ENCODE peak calls at places on chromosomes 5 and 9, in four cellular contexts. Z is K562, H is WTC11, A is H1. Q is an unnamed sample.

GRCh38 chr5:148386041-148386440 is 2.3 kb downstream of the FBXO38 start:
- DNase-seq in A (no peak), H (no peak), Z (no peak), Q (no peak)

GRCh38 chr5:60578295-60578694 is 121.7 kb downstream of the DEPDC1B start:
- DNase-seq in Z (no peak), A (no peak), H (no peak), Q (no peak)

GRCh38 chr9:95307538-95307937 is 10.0 kb downstream of the FANCC start:
- DNase-seq in H (no peak), Z (peak), A (no peak), Q (no peak)

GRCh38 chr5:174624754-174625506 is 99.5 kb upstream of the MSX2 start:
- DNase-seq in Z (no peak), H (no peak), A (no peak), Q (no peak)

GRCh38 chr5:142095035-142095434 is 13.5 kb upstream of the NDFIP1 start:
- DNase-seq in Z (no peak), A (no peak), H (no peak), Q (no peak)

GRCh38 chr5:172870807-172871431 is 36.9 kb downstream of the ERGIC1 start:
- DNase-seq in H (no peak), Z (no peak), A (no peak), Q (peak)

GRCh38 chr5:149333711-149334443 is 11.4 kb upstream of the GRPEL2 start:
- DNase-seq in A (no peak), Z (no peak), H (no peak), Q (no peak)

GRCh38 chr5:180330810-180331646 is 22.1 kb downstream of the GFPT2 start:
- DNase-seq in A (no peak), Z (peak), H (no peak), Q (no peak)

GRCh38 chr9:109950710-109951443 is 170.9 kb downstream of the PALM2AKAP2 start:
- DNase-seq in Z (no peak), A (no peak), H (no peak), Q (no peak)

GRCh38 chr9:76537150-76537646 is 78.2 kb downstream of the GCNT1 start:
- DNase-seq in H (no peak), Z (peak), A (no peak), Q (no peak)

GRCh38 chr5:107773479-107773878 is 102.7 kb upstream of the EFNA5 start:
- DNase-seq in H (no peak), Z (no peak), A (no peak), Q (no peak)

GRCh38 chr5:156473271-156473935 is 146.4 kb downstream of the SGCD start:
- DNase-seq in Z (no peak), H (no peak), A (no peak), Q (no peak)

GRCh38 chr9:121331992-121332685 is 37.9 kb downstream of the STOM start:
- DNase-seq in H (no peak), Z (no peak), A (no peak), Q (no peak)

GRCh38 chr9:106960238-106960637 is 97.3 kb downstream of the ZNF462 start:
- DNase-seq in H (no peak), A (no peak), Z (no peak), Q (no peak)

GRCh38 chr9:99056876-99057664 is 47.8 kb upstream of the TGFBR1 start:
- DNase-seq in H (no peak), A (no peak), Z (no peak), Q (no peak)

GRCh38 chr5:154273963-154274827 is 83.7 kb downstream of the GALNT10 start:
- DNase-seq in A (no peak), H (no peak), Z (no peak), Q (no peak)

GRCh38 chr5:157994906-157995519 is 136.1 kb upstream of the CLINT1 start:
- DNase-seq in H (peak), A (peak), Z (peak), Q (peak)

GRCh38 chr9:89433826-89434225 is 64.1 kb downstream of the SEMA4D start:
- DNase-seq in Z (no peak), A (no peak), H (no peak), Q (no peak)

GRCh38 chr5:101306391-101307137 is 403.5 kb upstream of the ST8SIA4 start:
- DNase-seq in A (no peak), H (no peak), Z (no peak), Q (no peak)

GRCh38 chr5:16931334-16932110 is 4.6 kb downstream of the MYO10 start:
- DNase-seq in Z (no peak), A (no peak), H (no peak), Q (no peak)

GRCh38 chr5:76622973-76623596 is at the start of gene F2RL2:
- DNase-seq in H (no peak), Z (peak), A (no peak), Q (no peak)

GRCh38 chr9:100674419-100675122 is 96.7 kb downstream of the CAVIN4 start:
- DNase-seq in A (no peak), Z (no peak), H (no peak), Q (no peak)

GRCh38 chr9:27395484-27395921 is 98.6 kb upstream of the EQTN start:
- DNase-seq in Z (no peak), A (no peak), H (no peak), Q (no peak)

GRCh38 chr9:121278535-121279169 is 10.7 kb downstream of the GSN start:
- DNase-seq in Z (peak), H (peak), A (no peak), Q (peak)

DNA sequence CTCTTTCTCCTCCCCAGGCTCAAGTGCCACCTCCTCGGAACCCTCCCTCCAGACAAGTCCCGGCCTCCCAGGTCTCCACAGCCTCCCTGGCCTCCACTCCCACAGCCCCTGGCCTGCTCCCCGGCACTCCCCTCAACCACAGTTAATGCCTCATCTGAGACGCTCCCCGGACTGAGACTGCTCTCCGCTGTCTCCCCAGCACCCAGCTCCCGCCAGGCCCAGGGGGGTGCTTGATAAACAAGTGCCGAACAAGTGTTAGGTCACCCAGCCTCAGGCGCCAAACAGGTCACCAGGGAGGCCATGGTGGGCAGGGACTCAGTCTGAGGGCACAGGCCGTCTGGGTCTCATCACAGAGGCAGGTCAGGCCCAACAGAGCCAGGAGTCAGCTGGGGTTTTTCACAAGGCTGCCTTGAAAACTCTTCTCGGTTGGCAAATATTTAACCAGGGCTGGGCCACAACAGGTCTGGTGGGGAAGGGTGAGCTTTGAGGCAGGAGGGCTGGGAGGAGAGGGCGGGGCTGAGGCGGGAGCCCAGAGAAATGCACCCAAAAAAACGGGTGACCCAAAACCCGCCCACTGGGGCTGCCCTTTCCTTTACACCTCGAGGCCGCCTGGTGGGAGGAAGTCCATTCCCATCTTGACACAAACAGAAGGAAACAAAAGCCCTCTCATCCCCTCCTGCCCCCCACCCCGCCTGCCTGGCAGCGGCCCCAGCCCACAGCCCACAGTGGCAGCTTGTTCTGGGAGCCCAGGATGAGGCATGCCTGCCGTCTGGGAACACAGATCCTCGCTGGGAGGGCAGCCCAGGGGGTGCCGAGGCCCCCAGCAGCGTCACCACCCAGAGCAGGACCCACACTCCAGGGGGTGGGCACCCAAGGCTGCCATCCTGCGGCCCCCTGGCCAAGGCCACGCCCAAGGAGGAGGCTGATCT is 66.6 kb upstream of the STXBP1 start:
- DNase-seq in H (no peak), A (no peak), Z (no peak), Q (no peak)
- TF ChIP-seq TEAD4 in H (no peak), A (no peak), Z (no peak), Q (no peak)

GRCh38 chr5:97383996-97384395 is 200.9 kb upstream of the RIOK2 start:
- DNase-seq in A (no peak), H (no peak), Z (no peak), Q (no peak)
- TF ChIP-seq TEAD4 in A (no peak), H (no peak), Z (no peak), Q (no peak)

DNA sequence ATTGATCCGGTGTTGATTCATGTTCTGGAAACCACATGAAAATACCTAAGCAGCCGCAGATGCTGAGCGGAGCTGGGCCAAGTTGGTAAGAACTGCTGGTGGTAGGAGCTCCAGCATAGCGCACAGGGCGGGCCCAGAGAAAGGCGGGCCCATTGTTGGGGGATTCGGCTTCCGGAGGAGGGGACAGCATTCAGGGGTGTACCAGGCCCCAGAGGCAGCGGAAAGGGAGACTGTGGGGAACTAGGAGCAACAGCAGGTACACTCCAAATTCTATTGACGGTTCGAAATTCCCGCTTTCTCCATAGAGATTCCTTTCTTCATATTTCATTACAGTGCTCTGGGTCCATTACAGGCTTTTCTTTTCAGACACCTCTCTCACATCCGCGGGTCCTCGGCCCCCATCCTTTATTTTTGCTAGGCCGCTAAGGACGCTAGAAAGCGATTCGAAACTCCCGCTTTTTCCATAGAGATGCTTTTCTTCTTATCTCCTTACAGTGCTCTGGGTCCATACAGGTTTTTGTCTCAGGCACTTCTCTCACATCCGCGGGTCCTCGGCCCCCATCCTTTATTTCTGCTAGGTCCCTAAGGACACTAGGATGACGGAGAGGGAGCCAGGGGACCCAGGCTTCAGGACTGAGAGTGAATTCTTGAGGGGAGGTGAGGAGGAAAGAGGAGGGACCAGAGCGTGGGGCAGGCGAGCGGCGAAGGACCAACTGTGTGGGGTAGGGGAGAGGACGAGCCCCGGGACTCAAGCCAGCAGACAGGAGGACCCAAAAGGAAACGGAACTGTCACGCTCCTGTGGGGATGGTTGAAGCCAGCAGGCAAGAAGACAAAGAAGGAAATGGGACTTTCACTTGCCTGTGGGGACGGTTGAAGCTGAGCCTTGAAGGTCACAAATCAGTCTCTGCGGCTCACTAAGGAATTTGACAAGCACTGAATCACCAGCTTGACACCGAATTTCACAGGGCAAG is at the start of gene CCDC152:
- DNase-seq in A (peak), Z (peak), H (peak), Q (peak)
- TF ChIP-seq TEAD4 in A (peak), Z (no peak), H (no peak), Q (no peak)

GRCh38 chr5:13354611-13355010 is 589.9 kb downstream of the DNAH5 start:
- DNase-seq in H (no peak), A (no peak), Z (no peak), Q (no peak)
- TF ChIP-seq TEAD4 in H (no peak), A (no peak), Z (no peak), Q (no peak)

GRCh38 chr9:136318111-136318768 is 9.1 kb upstream of the GPSM1 start:
- DNase-seq in A (no peak), H (no peak), Z (no peak), Q (no peak)

GRCh38 chr9:136316896-136317676 is 10.3 kb upstream of the GPSM1 start:
- DNase-seq in A (no peak), Z (no peak), H (no peak), Q (no peak)

GRCh38 chr9:136317695-136318094 is 9.6 kb upstream of the GPSM1 start:
- DNase-seq in A (no peak), H (no peak), Z (no peak), Q (no peak)

GRCh38 chr9:136314944-136315343 is 11.1 kb upstream of the CCDC187 start:
- DNase-seq in H (no peak), Z (no peak), A (no peak), Q (no peak)

GRCh38 chr9:136316271-136316751 is 11.0 kb upstream of the GPSM1 start:
- DNase-seq in A (no peak), Z (no peak), H (no peak), Q (no peak)
- TF ChIP-seq TEAD4 in A (no peak), Z (no peak), H (no peak), Q (no peak)